ENCODE peak calls at places on chromosomes 13 and 19, in eight cellular contexts. V is IMR-90, Q is gastrocnemius medialis, O is WTC11, D is lower leg skin, S is fibroblast of the aortic adventitia, R is endothelial cell, I is kidney epithelial cell. Z is an unnamed sample.

GRCh38 chr13:71758823-71759222 is 108.2 kb downstream of the DACH1 start:
- DNase-seq in D (no peak), O (no peak), V (no peak), Q (no peak), I (peak), S (no peak), R (no peak), Z (no peak)

GRCh38 chr13:51148952-51149573 is 38.0 kb upstream of the C13orf42 start:
- DNase-seq in V (peak), O (peak), Q (no peak), D (no peak), R (peak), S (peak), I (no peak), Z (peak)

GRCh38 chr13:110257408-110257807 is 49.5 kb downstream of the COL4A1 start:
- DNase-seq in O (no peak), V (no peak), Q (no peak), R (no peak), D (no peak), I (no peak), S (no peak), Z (no peak)

GRCh38 chr19:57888494-57889231 is at the start of gene ZNF814:
- DNase-seq in Q (peak), S (peak), O (peak), V (peak), R (peak), D (peak), I (peak), Z (peak)

GRCh38 chr13:53066411-53066810 is 37.8 kb downstream of the OLFM4 start:
- DNase-seq in R (no peak), S (no peak), Q (no peak), I (no peak), O (no peak), D (no peak), V (no peak), Z (no peak)

GRCh38 chr19:40995355-40995754 is 4.3 kb downstream of the CYP2B6 start:
- DNase-seq in R (no peak), V (no peak), S (no peak), O (no peak), D (no peak), Q (no peak), I (no peak), Z (no peak)

GRCh38 chr19:39465956-39466747 is 14.5 kb upstream of the TIMM50 start:
- DNase-seq in R (no peak), O (no peak), D (no peak), I (no peak), S (no peak), V (no peak), Q (no peak), Z (no peak)

GRCh38 chr19:47580397-47580796 is 7.4 kb upstream of the ZNF541 start:
- DNase-seq in S (no peak), O (no peak), I (no peak), Q (no peak), D (no peak), V (no peak), R (no peak), Z (no peak)

GRCh38 chr13:92436927-92437326 is 789.7 kb upstream of the GPC6 start:
- DNase-seq in Q (no peak), I (no peak), S (no peak), V (no peak), R (no peak), D (no peak), O (no peak), Z (no peak)

GRCh38 chr19:55276720-55277430 is 3.0 kb downstream of the HSPBP1 start:
- DNase-seq in V (no peak), Q (no peak), I (no peak), S (no peak), D (no peak), O (no peak), R (no peak), Z (no peak)

GRCh38 chr13:59673301-59673700 is 490.4 kb downstream of the DIAPH3 start:
- DNase-seq in O (no peak), Q (no peak), R (no peak), D (no peak), S (peak), V (peak), I (no peak), Z (no peak)

GRCh38 chr19:58107778-58108545 is 9.9 kb upstream of the ZSCAN18 start:
- DNase-seq in D (no peak), V (no peak), Q (no peak), R (no peak), I (no peak), S (no peak), O (no peak), Z (no peak)

GRCh38 chr13:104987621-104988020 is 1547.8 kb downstream of the EFNB2 start:
- DNase-seq in I (no peak), R (no peak), D (no peak), V (no peak), O (no peak), S (no peak), Q (no peak), Z (no peak)

GRCh38 chr13:35917252-35917941 is 213.8 kb downstream of the DCLK1 start:
- DNase-seq in R (no peak), D (peak), O (no peak), I (no peak), S (peak), V (no peak), Q (no peak), Z (no peak)

GRCh38 chr19:4678881-4679379 is 8.8 kb upstream of the MYDGF start:
- DNase-seq in V (no peak), D (no peak), I (no peak), Q (no peak), S (no peak), O (peak), R (peak), Z (peak)

GRCh38 chr19:14763497-14764145 is 14.7 kb downstream of the ADGRE2 start:
- DNase-seq in S (no peak), Q (no peak), D (no peak), O (no peak), R (no peak), I (no peak), V (no peak), Z (no peak)

GRCh38 chr13:45403081-45403480 is 15.1 kb downstream of the SLC25A30 start:
- DNase-seq in O (no peak), Q (no peak), V (no peak), S (no peak), D (no peak), I (no peak), R (no peak), Z (no peak)

GRCh38 chr19:41564515-41565383 is 11.2 kb upstream of the CEACAM21 start:
- DNase-seq in Q (no peak), O (peak), I (no peak), R (peak), D (no peak), S (no peak), V (no peak), Z (no peak)

GRCh38 chr19:35349614-35350521 is 2.2 kb downstream of the FFAR1 start:
- DNase-seq in I (no peak), V (no peak), R (no peak), D (peak), S (no peak), Q (no peak), O (no peak), Z (no peak)

GRCh38 chr19:1217366-1217765 is 11.8 kb downstream of the STK11 start:
- DNase-seq in O (peak), D (no peak), I (no peak), V (no peak), R (no peak), S (no peak), Q (no peak), Z (no peak)

GRCh38 chr19:50932018-50932689 is 20.7 kb downstream of the KLK5 start:
- DNase-seq in V (no peak), D (no peak), I (peak), O (no peak), Q (no peak), R (no peak), S (no peak), Z (no peak)

GRCh38 chr13:46996316-46996715 is 99.5 kb upstream of the HTR2A start:
- DNase-seq in I (no peak), Q (no peak), R (no peak), D (no peak), S (no peak), O (no peak), V (no peak), Z (no peak)

GRCh38 chr13:110818747-110819146 is 96.1 kb downstream of the ANKRD10 start:
- DNase-seq in V (no peak), S (no peak), D (no peak), Q (no peak), R (no peak), I (no peak), O (no peak), Z (no peak)

GRCh38 chr13:113080361-113080831 is 25.2 kb upstream of the F7 start:
- DNase-seq in R (no peak), Q (no peak), V (no peak), O (no peak), S (no peak), I (no peak), D (no peak), Z (no peak)

GRCh38 chr19:37074111-37074510 is 4.1 kb upstream of the ZNF420 start:
- DNase-seq in D (no peak), V (no peak), Q (no peak), O (no peak), I (no peak), R (no peak), S (no peak), Z (no peak)

GRCh38 chr19:29018542-29018941 is 194.4 kb downstream of the UQCRFS1 start:
- DNase-seq in S (no peak), R (no peak), O (no peak), V (no peak), I (no peak), D (no peak), Q (no peak), Z (no peak)

GRCh38 chr19:10769533-10770491 is 51.9 kb downstream of the DNM2 start:
- DNase-seq in S (peak), R (peak), V (peak), D (no peak), Q (peak), I (no peak), O (no peak), Z (peak)

GRCh38 chr19:41641879-41642485 is 15.1 kb upstream of the CEACAM4 start:
- DNase-seq in O (peak), V (peak), S (peak), R (peak), I (no peak), Q (no peak), D (no peak), Z (peak)

DNA sequence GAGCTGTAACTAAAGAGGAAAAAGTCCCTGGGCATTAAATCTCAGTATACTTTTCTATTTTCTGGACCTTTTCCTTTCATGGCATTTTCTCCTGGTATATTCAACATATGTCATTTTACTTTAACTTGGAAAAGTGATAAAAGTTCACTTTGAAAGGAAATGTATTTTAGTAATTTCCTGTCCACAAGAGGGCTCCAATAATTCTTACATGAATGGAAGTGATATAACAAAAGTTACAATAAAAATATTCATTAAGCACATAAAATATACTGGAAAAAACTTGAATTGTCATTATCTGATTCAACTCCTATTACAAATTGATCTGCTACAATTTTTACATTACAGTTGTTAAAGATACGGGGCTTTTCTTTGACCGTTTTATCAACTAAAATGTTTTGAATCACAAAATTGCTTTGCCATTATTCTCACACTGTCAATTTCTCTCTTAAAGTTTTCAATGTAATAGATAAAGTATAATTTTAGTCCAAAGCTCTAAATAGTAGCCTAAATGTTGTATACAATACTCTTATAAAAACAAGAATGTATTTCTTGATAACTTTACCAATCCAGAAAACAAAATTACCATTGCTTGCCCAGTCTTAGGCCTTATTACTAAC is 4.9 kb downstream of the UBL3 start:
- DNase-seq in O (no peak), I (no peak), Q (no peak), V (peak), S (peak), R (no peak), D (no peak), Z (peak)
- TF ChIP-seq CTCF in O (no peak), I (peak), Q (no peak), V (peak), S (peak), R (no peak), D (no peak), Z (peak)

GRCh38 chr19:7915250-7916136 is 863 bp downstream of the TGFBR3L start:
- DNase-seq in D (no peak), I (no peak), S (no peak), R (no peak), Q (no peak), V (no peak), O (no peak), Z (no peak)

GRCh38 chr19:7917292-7918061 is 2.7 kb upstream of the SNAPC2 start:
- DNase-seq in R (peak), S (peak), V (peak), I (no peak), Q (no peak), O (peak), D (no peak), Z (peak)

GRCh38 chr19:7914598-7915045 is at the start of gene TGFBR3L:
- DNase-seq in S (no peak), V (no peak), O (no peak), D (no peak), I (no peak), Q (no peak), R (no peak), Z (no peak)

GRCh38 chr19:7916908-7917291 is 2.3 kb downstream of the TGFBR3L start:
- DNase-seq in S (no peak), I (no peak), D (no peak), R (no peak), V (no peak), Q (no peak), O (no peak), Z (no peak)

DNA sequence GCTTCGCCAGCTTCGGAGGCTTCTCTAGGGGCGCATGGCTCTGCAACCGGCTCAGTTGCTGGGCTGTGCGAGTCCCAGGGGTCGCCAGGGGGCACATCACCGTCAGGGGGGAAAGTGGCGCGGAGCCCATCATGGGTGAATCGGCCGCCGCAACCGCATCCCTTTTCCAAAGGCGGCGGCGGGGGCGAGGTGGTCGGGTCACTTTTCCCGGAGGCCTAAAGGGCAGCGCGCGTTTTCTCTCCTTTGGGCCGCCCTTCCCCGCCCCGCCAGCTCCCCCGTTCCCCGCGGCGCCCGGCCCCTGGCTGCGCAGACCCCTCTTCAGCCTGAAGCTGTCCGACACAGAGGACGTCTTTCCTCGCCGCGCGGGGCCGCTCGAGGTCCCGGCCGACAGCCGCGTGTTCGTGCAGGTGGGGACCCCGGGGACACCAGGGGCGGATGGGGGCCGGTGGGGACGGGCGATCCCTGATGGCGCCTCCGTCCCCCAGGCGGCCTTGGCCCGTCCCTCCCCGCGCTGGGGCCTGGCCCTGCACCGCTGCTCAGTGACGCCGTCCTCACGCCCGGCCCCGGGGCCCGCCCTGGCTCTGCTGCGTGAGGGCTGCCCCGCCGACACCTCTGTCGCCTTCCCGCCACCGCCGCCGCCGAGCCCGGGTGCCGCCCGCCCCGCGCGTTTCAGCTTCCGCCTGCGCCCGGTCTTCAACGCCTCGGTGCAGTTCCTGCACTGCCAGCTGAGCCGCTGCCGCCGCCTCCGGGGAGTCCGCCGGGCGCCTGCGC is 1.7 kb downstream of the TGFBR3L start:
- DNase-seq in Q (no peak), D (no peak), V (no peak), S (no peak), O (peak), R (no peak), I (no peak), Z (no peak)
- TF ChIP-seq CTCF in Q (no peak), D (no peak), V (no peak), S (no peak), O (no peak), R (no peak), I (no peak), Z (no peak)

GRCh38 chr13:75800545-75800944 is 164.4 kb downstream of the LMO7 start:
- DNase-seq in S (no peak), O (no peak), I (no peak), D (no peak), R (no peak), V (no peak), Q (no peak), Z (no peak)
- TF ChIP-seq CTCF in S (no peak), O (no peak), I (no peak), D (no peak), R (no peak), V (no peak), Q (no peak), Z (no peak)

GRCh38 chr19:6260912-6261636 is 18.7 kb downstream of the MLLT1 start:
- DNase-seq in Q (no peak), S (no peak), O (peak), D (no peak), V (peak), R (peak), I (no peak), Z (peak)
- TF ChIP-seq CTCF in Q (peak), S (peak), O (peak), D (no peak), V (peak), R (peak), I (peak), Z (peak)

GRCh38 chr13:114249062-114249461 is 14.4 kb downstream of the CDC16 start:
- DNase-seq in I (no peak), V (no peak), R (no peak), S (no peak), Q (no peak), O (no peak), D (no peak), Z (no peak)

GRCh38 chr13:114241918-114242317 is 7.2 kb downstream of the CDC16 start:
- DNase-seq in S (no peak), R (no peak), Q (no peak), D (no peak), I (no peak), O (no peak), V (peak), Z (no peak)

GRCh38 chr13:114248011-114248410 is 13.3 kb downstream of the CDC16 start:
- DNase-seq in S (no peak), Q (no peak), R (no peak), D (no peak), O (no peak), V (peak), I (no peak), Z (no peak)

DNA sequence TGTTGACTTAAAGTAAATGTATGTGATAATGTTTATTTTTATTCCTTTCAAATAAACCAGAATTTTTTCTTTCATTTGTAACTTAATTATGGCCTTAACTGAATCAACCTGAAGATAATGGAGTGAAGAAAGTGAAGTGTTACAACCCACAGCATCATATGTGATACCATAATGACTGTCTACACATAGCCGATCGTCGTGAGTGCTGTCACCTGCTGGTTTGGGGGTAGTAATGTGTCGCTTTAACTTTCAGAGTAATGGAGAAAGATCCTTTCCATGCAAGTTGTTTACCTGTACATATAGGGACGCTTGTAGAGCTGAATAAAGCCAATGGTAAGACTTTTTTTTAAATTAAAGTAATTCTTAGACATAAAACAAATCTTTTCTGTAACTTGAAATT is 9.9 kb downstream of the CDC16 start:
- DNase-seq in R (no peak), O (no peak), S (no peak), D (no peak), V (no peak), Q (no peak), I (no peak), Z (no peak)
- TF ChIP-seq CTCF in R (no peak), O (no peak), S (no peak), D (no peak), V (no peak), Q (no peak), I (no peak), Z (no peak)

DNA sequence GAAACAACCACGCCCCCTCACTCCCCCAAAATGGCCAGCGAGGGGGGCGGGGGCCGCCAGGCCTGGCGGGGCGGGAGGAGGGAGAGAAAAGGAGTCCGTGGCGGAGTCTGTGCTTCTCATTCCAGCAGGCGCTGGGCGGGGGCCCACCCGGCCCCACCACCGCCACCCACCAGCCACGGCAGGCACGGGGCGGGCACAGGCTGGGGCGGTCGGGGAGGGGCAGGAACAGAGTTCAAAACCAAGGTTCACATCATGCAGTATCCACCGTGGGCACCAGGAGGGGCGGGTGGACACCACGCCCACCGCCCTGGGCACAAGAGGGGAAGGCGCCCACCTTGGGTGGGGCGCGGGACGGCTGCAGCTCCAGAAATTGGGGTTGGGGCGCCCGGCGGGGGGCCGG is 12.8 kb downstream of the DPF1 start:
- DNase-seq in O (peak), I (no peak), R (no peak), Q (no peak), S (no peak), V (no peak), D (no peak), Z (no peak)
- TF ChIP-seq CTCF in O (no peak), I (peak), R (peak), Q (no peak), S (peak), V (no peak), D (no peak), Z (no peak)

DNA sequence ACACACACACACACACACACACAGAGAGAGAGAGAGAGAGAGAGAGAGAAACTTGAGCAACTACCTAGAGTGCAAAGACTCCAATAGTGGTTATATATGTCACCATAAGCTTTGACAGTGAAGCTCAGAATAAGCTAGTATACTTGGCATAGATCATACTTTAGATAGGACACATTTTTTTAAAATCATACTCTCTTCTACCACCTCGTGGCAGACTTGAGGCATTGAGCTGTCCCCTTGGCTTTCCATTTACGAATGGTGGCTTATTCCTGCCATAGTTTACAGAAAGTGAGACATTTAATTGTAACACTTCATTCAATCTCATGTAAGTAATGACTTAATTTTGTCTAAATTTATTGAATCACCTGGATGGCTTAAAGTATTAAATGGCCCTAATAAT is 108.2 kb downstream of the EDNRB start:
- DNase-seq in S (peak), V (peak), D (no peak), I (no peak), R (no peak), Q (no peak), O (no peak), Z (peak)
- TF ChIP-seq CTCF in S (peak), V (peak), D (no peak), I (peak), R (no peak), Q (no peak), O (no peak), Z (peak)

GRCh38 chr19:19663292-19664120 is at the start of gene ATP13A1:
- DNase-seq in R (peak), D (peak), S (peak), O (peak), I (peak), Q (peak), V (peak), Z (peak)
- TF ChIP-seq CTCF in R (no peak), D (no peak), S (peak), O (no peak), I (no peak), Q (no peak), V (no peak), Z (no peak)

GRCh38 chr19:45125975-45126493 is 33.1 kb downstream of the PPP1R37 start:
- DNase-seq in I (no peak), D (peak), V (peak), O (peak), S (peak), R (peak), Q (peak), Z (peak)
- TF ChIP-seq CTCF in I (peak), D (no peak), V (peak), O (peak), S (peak), R (peak), Q (peak), Z (peak)

Z was measured in fibroblast of mammary gland.